ENCODE peak calls at places on chromosomes 6 and 20, in seven cellular contexts. One of them, this sample, is unnamed.

GRCh38 chr6:26249709-26249958 is 115.4 kb upstream of the BTN3A2 start:
- DNase-seq in stimulated activated naive CD8-positive, alpha-beta T cell treated with anti-CD3 and anti-CD28 coated beads, Interleukin-15, Interleukin-2, amounts not matched to agents 100 U/mL and 50 U/mL, for 24 hours: no peak
- DNase-seq in activated CD8-positive, alpha-beta memory T cell treated with anti-CD3 and anti-CD28 coated beads, Interleukin-2, amount 50 U/mL, for 48 hours: no peak
- DNase-seq in brain pericyte: no peak
- DNase-seq in NCI-H345: peak
- DNase-seq in cardiac fibroblast: no peak
- DNase-seq in right atrium auricular region: no peak
- DNase-seq in this sample: no peak

GRCh38 chr6:157964139-157964538 is 17.5 kb upstream of the SYNJ2 start:
- DNase-seq in stimulated activated naive CD8-positive, alpha-beta T cell treated with anti-CD3 and anti-CD28 coated beads, Interleukin-15, Interleukin-2, amounts not matched to agents 100 U/mL and 50 U/mL, for 24 hours: no peak
- DNase-seq in activated CD8-positive, alpha-beta memory T cell treated with anti-CD3 and anti-CD28 coated beads, Interleukin-2, amount 50 U/mL, for 48 hours: no peak
- DNase-seq in brain pericyte: no peak
- DNase-seq in NCI-H345: no peak
- DNase-seq in cardiac fibroblast: no peak
- DNase-seq in right atrium auricular region: no peak
- DNase-seq in this sample: no peak

GRCh38 chr20:43363506-43363905 is 94.2 kb upstream of the SRSF6 start:
- DNase-seq in stimulated activated naive CD8-positive, alpha-beta T cell treated with anti-CD3 and anti-CD28 coated beads, Interleukin-15, Interleukin-2, amounts not matched to agents 100 U/mL and 50 U/mL, for 24 hours: no peak
- DNase-seq in activated CD8-positive, alpha-beta memory T cell treated with anti-CD3 and anti-CD28 coated beads, Interleukin-2, amount 50 U/mL, for 48 hours: no peak
- DNase-seq in brain pericyte: no peak
- DNase-seq in NCI-H345: no peak
- DNase-seq in cardiac fibroblast: no peak
- DNase-seq in right atrium auricular region: no peak
- DNase-seq in this sample: no peak

GRCh38 chr20:3172933-3173581 is at the start of gene LZTS3:
- DNase-seq in stimulated activated naive CD8-positive, alpha-beta T cell treated with anti-CD3 and anti-CD28 coated beads, Interleukin-15, Interleukin-2, amounts not matched to agents 100 U/mL and 50 U/mL, for 24 hours: peak
- DNase-seq in activated CD8-positive, alpha-beta memory T cell treated with anti-CD3 and anti-CD28 coated beads, Interleukin-2, amount 50 U/mL, for 48 hours: peak
- DNase-seq in brain pericyte: no peak
- DNase-seq in NCI-H345: peak
- DNase-seq in cardiac fibroblast: peak
- DNase-seq in right atrium auricular region: peak
- DNase-seq in this sample: no peak

GRCh38 chr20:60750909-60751308 is 501.2 kb upstream of the CDH4 start:
- DNase-seq in stimulated activated naive CD8-positive, alpha-beta T cell treated with anti-CD3 and anti-CD28 coated beads, Interleukin-15, Interleukin-2, amounts not matched to agents 100 U/mL and 50 U/mL, for 24 hours: no peak
- DNase-seq in activated CD8-positive, alpha-beta memory T cell treated with anti-CD3 and anti-CD28 coated beads, Interleukin-2, amount 50 U/mL, for 48 hours: no peak
- DNase-seq in brain pericyte: no peak
- DNase-seq in NCI-H345: no peak
- DNase-seq in cardiac fibroblast: no peak
- DNase-seq in right atrium auricular region: no peak
- DNase-seq in this sample: no peak

GRCh38 chr6:152750694-152751093 is at the start of gene VIP:
- DNase-seq in stimulated activated naive CD8-positive, alpha-beta T cell treated with anti-CD3 and anti-CD28 coated beads, Interleukin-15, Interleukin-2, amounts not matched to agents 100 U/mL and 50 U/mL, for 24 hours: no peak
- DNase-seq in activated CD8-positive, alpha-beta memory T cell treated with anti-CD3 and anti-CD28 coated beads, Interleukin-2, amount 50 U/mL, for 48 hours: no peak
- DNase-seq in brain pericyte: peak
- DNase-seq in NCI-H345: no peak
- DNase-seq in cardiac fibroblast: peak
- DNase-seq in right atrium auricular region: no peak
- DNase-seq in this sample: no peak

GRCh38 chr6:15194453-15194852 is 51.4 kb upstream of the JARID2 start:
- DNase-seq in stimulated activated naive CD8-positive, alpha-beta T cell treated with anti-CD3 and anti-CD28 coated beads, Interleukin-15, Interleukin-2, amounts not matched to agents 100 U/mL and 50 U/mL, for 24 hours: no peak
- DNase-seq in activated CD8-positive, alpha-beta memory T cell treated with anti-CD3 and anti-CD28 coated beads, Interleukin-2, amount 50 U/mL, for 48 hours: no peak
- DNase-seq in brain pericyte: no peak
- DNase-seq in NCI-H345: no peak
- DNase-seq in cardiac fibroblast: no peak
- DNase-seq in right atrium auricular region: no peak
- DNase-seq in this sample: no peak

GRCh38 chr6:147381734-147382133 is 126.8 kb upstream of the SAMD5 start:
- DNase-seq in stimulated activated naive CD8-positive, alpha-beta T cell treated with anti-CD3 and anti-CD28 coated beads, Interleukin-15, Interleukin-2, amounts not matched to agents 100 U/mL and 50 U/mL, for 24 hours: no peak
- DNase-seq in activated CD8-positive, alpha-beta memory T cell treated with anti-CD3 and anti-CD28 coated beads, Interleukin-2, amount 50 U/mL, for 48 hours: no peak
- DNase-seq in brain pericyte: no peak
- DNase-seq in NCI-H345: no peak
- DNase-seq in cardiac fibroblast: no peak
- DNase-seq in right atrium auricular region: no peak
- DNase-seq in this sample: no peak

GRCh38 chr6:120230008-120230407 is 880.4 kb upstream of the MAN1A1 start:
- DNase-seq in stimulated activated naive CD8-positive, alpha-beta T cell treated with anti-CD3 and anti-CD28 coated beads, Interleukin-15, Interleukin-2, amounts not matched to agents 100 U/mL and 50 U/mL, for 24 hours: no peak
- DNase-seq in activated CD8-positive, alpha-beta memory T cell treated with anti-CD3 and anti-CD28 coated beads, Interleukin-2, amount 50 U/mL, for 48 hours: no peak
- DNase-seq in brain pericyte: no peak
- DNase-seq in NCI-H345: no peak
- DNase-seq in cardiac fibroblast: no peak
- DNase-seq in right atrium auricular region: no peak
- DNase-seq in this sample: no peak

GRCh38 chr6:32154514-32155161 is 697 bp downstream of the PPT2 start:
- DNase-seq in stimulated activated naive CD8-positive, alpha-beta T cell treated with anti-CD3 and anti-CD28 coated beads, Interleukin-15, Interleukin-2, amounts not matched to agents 100 U/mL and 50 U/mL, for 24 hours: peak
- DNase-seq in activated CD8-positive, alpha-beta memory T cell treated with anti-CD3 and anti-CD28 coated beads, Interleukin-2, amount 50 U/mL, for 48 hours: peak
- DNase-seq in brain pericyte: no peak
- DNase-seq in NCI-H345: peak
- DNase-seq in cardiac fibroblast: peak
- DNase-seq in right atrium auricular region: peak
- DNase-seq in this sample: no peak

GRCh38 chr6:139376054-139376355 is 1.6 kb upstream of the CITED2 start:
- DNase-seq in stimulated activated naive CD8-positive, alpha-beta T cell treated with anti-CD3 and anti-CD28 coated beads, Interleukin-15, Interleukin-2, amounts not matched to agents 100 U/mL and 50 U/mL, for 24 hours: peak
- DNase-seq in activated CD8-positive, alpha-beta memory T cell treated with anti-CD3 and anti-CD28 coated beads, Interleukin-2, amount 50 U/mL, for 48 hours: no peak
- DNase-seq in brain pericyte: peak
- DNase-seq in NCI-H345: no peak
- DNase-seq in cardiac fibroblast: peak
- DNase-seq in right atrium auricular region: no peak
- DNase-seq in this sample: no peak

GRCh38 chr6:155276638-155277037 is 12.8 kb downstream of the CLDN20 start:
- DNase-seq in stimulated activated naive CD8-positive, alpha-beta T cell treated with anti-CD3 and anti-CD28 coated beads, Interleukin-15, Interleukin-2, amounts not matched to agents 100 U/mL and 50 U/mL, for 24 hours: no peak
- DNase-seq in activated CD8-positive, alpha-beta memory T cell treated with anti-CD3 and anti-CD28 coated beads, Interleukin-2, amount 50 U/mL, for 48 hours: no peak
- DNase-seq in brain pericyte: no peak
- DNase-seq in NCI-H345: no peak
- DNase-seq in cardiac fibroblast: no peak
- DNase-seq in right atrium auricular region: no peak
- DNase-seq in this sample: no peak

GRCh38 chr20:25295386-25296093 is 47.7 kb downstream of the PYGB start:
- DNase-seq in stimulated activated naive CD8-positive, alpha-beta T cell treated with anti-CD3 and anti-CD28 coated beads, Interleukin-15, Interleukin-2, amounts not matched to agents 100 U/mL and 50 U/mL, for 24 hours: no peak
- DNase-seq in activated CD8-positive, alpha-beta memory T cell treated with anti-CD3 and anti-CD28 coated beads, Interleukin-2, amount 50 U/mL, for 48 hours: no peak
- DNase-seq in brain pericyte: no peak
- DNase-seq in NCI-H345: no peak
- DNase-seq in cardiac fibroblast: no peak
- DNase-seq in right atrium auricular region: peak
- DNase-seq in this sample: no peak

GRCh38 chr6:141426400-141426980 is 706.2 kb upstream of the GJE1 start:
- DNase-seq in stimulated activated naive CD8-positive, alpha-beta T cell treated with anti-CD3 and anti-CD28 coated beads, Interleukin-15, Interleukin-2, amounts not matched to agents 100 U/mL and 50 U/mL, for 24 hours: no peak
- DNase-seq in activated CD8-positive, alpha-beta memory T cell treated with anti-CD3 and anti-CD28 coated beads, Interleukin-2, amount 50 U/mL, for 48 hours: no peak
- DNase-seq in brain pericyte: no peak
- DNase-seq in NCI-H345: no peak
- DNase-seq in cardiac fibroblast: no peak
- DNase-seq in right atrium auricular region: no peak
- DNase-seq in this sample: no peak

GRCh38 chr6:115832186-115832585 is 228.5 kb downstream of the FRK start:
- DNase-seq in stimulated activated naive CD8-positive, alpha-beta T cell treated with anti-CD3 and anti-CD28 coated beads, Interleukin-15, Interleukin-2, amounts not matched to agents 100 U/mL and 50 U/mL, for 24 hours: no peak
- DNase-seq in activated CD8-positive, alpha-beta memory T cell treated with anti-CD3 and anti-CD28 coated beads, Interleukin-2, amount 50 U/mL, for 48 hours: no peak
- DNase-seq in brain pericyte: no peak
- DNase-seq in NCI-H345: no peak
- DNase-seq in cardiac fibroblast: no peak
- DNase-seq in right atrium auricular region: no peak
- DNase-seq in this sample: no peak

GRCh38 chr6:97689078-97689754 is 406.2 kb upstream of the MMS22L start:
- DNase-seq in stimulated activated naive CD8-positive, alpha-beta T cell treated with anti-CD3 and anti-CD28 coated beads, Interleukin-15, Interleukin-2, amounts not matched to agents 100 U/mL and 50 U/mL, for 24 hours: no peak
- DNase-seq in activated CD8-positive, alpha-beta memory T cell treated with anti-CD3 and anti-CD28 coated beads, Interleukin-2, amount 50 U/mL, for 48 hours: no peak
- DNase-seq in brain pericyte: no peak
- DNase-seq in NCI-H345: no peak
- DNase-seq in cardiac fibroblast: no peak
- DNase-seq in right atrium auricular region: no peak
- DNase-seq in this sample: no peak

GRCh38 chr6:152146385-152146784 is 338.9 kb downstream of the ESR1 start:
- DNase-seq in stimulated activated naive CD8-positive, alpha-beta T cell treated with anti-CD3 and anti-CD28 coated beads, Interleukin-15, Interleukin-2, amounts not matched to agents 100 U/mL and 50 U/mL, for 24 hours: no peak
- DNase-seq in activated CD8-positive, alpha-beta memory T cell treated with anti-CD3 and anti-CD28 coated beads, Interleukin-2, amount 50 U/mL, for 48 hours: no peak
- DNase-seq in brain pericyte: no peak
- DNase-seq in NCI-H345: no peak
- DNase-seq in cardiac fibroblast: peak
- DNase-seq in right atrium auricular region: no peak
- DNase-seq in this sample: no peak

GRCh38 chr6:79064635-79065034 is 13.4 kb downstream of the PHIP start:
- DNase-seq in stimulated activated naive CD8-positive, alpha-beta T cell treated with anti-CD3 and anti-CD28 coated beads, Interleukin-15, Interleukin-2, amounts not matched to agents 100 U/mL and 50 U/mL, for 24 hours: no peak
- DNase-seq in activated CD8-positive, alpha-beta memory T cell treated with anti-CD3 and anti-CD28 coated beads, Interleukin-2, amount 50 U/mL, for 48 hours: no peak
- DNase-seq in brain pericyte: no peak
- DNase-seq in NCI-H345: no peak
- DNase-seq in cardiac fibroblast: no peak
- DNase-seq in right atrium auricular region: no peak
- DNase-seq in this sample: no peak

GRCh38 chr6:8828376-8828775 is 393.0 kb upstream of the SLC35B3 start:
- DNase-seq in stimulated activated naive CD8-positive, alpha-beta T cell treated with anti-CD3 and anti-CD28 coated beads, Interleukin-15, Interleukin-2, amounts not matched to agents 100 U/mL and 50 U/mL, for 24 hours: no peak
- DNase-seq in activated CD8-positive, alpha-beta memory T cell treated with anti-CD3 and anti-CD28 coated beads, Interleukin-2, amount 50 U/mL, for 48 hours: no peak
- DNase-seq in brain pericyte: no peak
- DNase-seq in NCI-H345: no peak
- DNase-seq in cardiac fibroblast: no peak
- DNase-seq in right atrium auricular region: no peak
- DNase-seq in this sample: no peak

GRCh38 chr6:166488081-166488685 is 98.3 kb downstream of the RAMACL start:
- DNase-seq in stimulated activated naive CD8-positive, alpha-beta T cell treated with anti-CD3 and anti-CD28 coated beads, Interleukin-15, Interleukin-2, amounts not matched to agents 100 U/mL and 50 U/mL, for 24 hours: peak
- DNase-seq in activated CD8-positive, alpha-beta memory T cell treated with anti-CD3 and anti-CD28 coated beads, Interleukin-2, amount 50 U/mL, for 48 hours: peak
- DNase-seq in brain pericyte: no peak
- DNase-seq in NCI-H345: no peak
- DNase-seq in cardiac fibroblast: peak
- DNase-seq in right atrium auricular region: peak
- DNase-seq in this sample: no peak

GRCh38 chr20:52084727-52085126 is 106.9 kb downstream of the ZFP64 start:
- DNase-seq in stimulated activated naive CD8-positive, alpha-beta T cell treated with anti-CD3 and anti-CD28 coated beads, Interleukin-15, Interleukin-2, amounts not matched to agents 100 U/mL and 50 U/mL, for 24 hours: no peak
- DNase-seq in activated CD8-positive, alpha-beta memory T cell treated with anti-CD3 and anti-CD28 coated beads, Interleukin-2, amount 50 U/mL, for 48 hours: no peak
- DNase-seq in brain pericyte: no peak
- DNase-seq in NCI-H345: no peak
- DNase-seq in cardiac fibroblast: no peak
- DNase-seq in right atrium auricular region: no peak
- DNase-seq in this sample: no peak

GRCh38 chr20:43448748-43449535 is 8.8 kb upstream of the SRSF6 start:
- DNase-seq in stimulated activated naive CD8-positive, alpha-beta T cell treated with anti-CD3 and anti-CD28 coated beads, Interleukin-15, Interleukin-2, amounts not matched to agents 100 U/mL and 50 U/mL, for 24 hours: peak
- DNase-seq in activated CD8-positive, alpha-beta memory T cell treated with anti-CD3 and anti-CD28 coated beads, Interleukin-2, amount 50 U/mL, for 48 hours: no peak
- DNase-seq in brain pericyte: no peak
- DNase-seq in NCI-H345: peak
- DNase-seq in cardiac fibroblast: peak
- DNase-seq in right atrium auricular region: no peak
- DNase-seq in this sample: peak

GRCh38 chr20:50558483-50558925 is 48.3 kb downstream of the PTPN1 start:
- DNase-seq in stimulated activated naive CD8-positive, alpha-beta T cell treated with anti-CD3 and anti-CD28 coated beads, Interleukin-15, Interleukin-2, amounts not matched to agents 100 U/mL and 50 U/mL, for 24 hours: no peak
- DNase-seq in activated CD8-positive, alpha-beta memory T cell treated with anti-CD3 and anti-CD28 coated beads, Interleukin-2, amount 50 U/mL, for 48 hours: no peak
- DNase-seq in brain pericyte: no peak
- DNase-seq in NCI-H345: no peak
- DNase-seq in cardiac fibroblast: peak
- DNase-seq in right atrium auricular region: peak
- DNase-seq in this sample: no peak

GRCh38 chr6:168231393-168231957 is 88.1 kb downstream of the DACT2 start:
- DNase-seq in stimulated activated naive CD8-positive, alpha-beta T cell treated with anti-CD3 and anti-CD28 coated beads, Interleukin-15, Interleukin-2, amounts not matched to agents 100 U/mL and 50 U/mL, for 24 hours: no peak
- DNase-seq in activated CD8-positive, alpha-beta memory T cell treated with anti-CD3 and anti-CD28 coated beads, Interleukin-2, amount 50 U/mL, for 48 hours: no peak
- DNase-seq in brain pericyte: no peak
- DNase-seq in NCI-H345: no peak
- DNase-seq in cardiac fibroblast: no peak
- DNase-seq in right atrium auricular region: no peak
- DNase-seq in this sample: no peak

GRCh38 chr6:156279306-156279969 is 497.7 kb upstream of the ARID1B start:
- DNase-seq in stimulated activated naive CD8-positive, alpha-beta T cell treated with anti-CD3 and anti-CD28 coated beads, Interleukin-15, Interleukin-2, amounts not matched to agents 100 U/mL and 50 U/mL, for 24 hours: no peak
- DNase-seq in activated CD8-positive, alpha-beta memory T cell treated with anti-CD3 and anti-CD28 coated beads, Interleukin-2, amount 50 U/mL, for 48 hours: no peak
- DNase-seq in brain pericyte: no peak
- DNase-seq in NCI-H345: peak
- DNase-seq in cardiac fibroblast: no peak
- DNase-seq in right atrium auricular region: no peak
- DNase-seq in this sample: peak

GRCh38 chr6:80186082-80186481 is 79.6 kb downstream of the BCKDHB start:
- DNase-seq in stimulated activated naive CD8-positive, alpha-beta T cell treated with anti-CD3 and anti-CD28 coated beads, Interleukin-15, Interleukin-2, amounts not matched to agents 100 U/mL and 50 U/mL, for 24 hours: no peak
- DNase-seq in activated CD8-positive, alpha-beta memory T cell treated with anti-CD3 and anti-CD28 coated beads, Interleukin-2, amount 50 U/mL, for 48 hours: no peak
- DNase-seq in brain pericyte: no peak
- DNase-seq in NCI-H345: no peak
- DNase-seq in cardiac fibroblast: no peak
- DNase-seq in right atrium auricular region: no peak
- DNase-seq in this sample: no peak

GRCh38 chr6:35931120-35931561 is 10.2 kb upstream of the SRPK1 start:
- DNase-seq in stimulated activated naive CD8-positive, alpha-beta T cell treated with anti-CD3 and anti-CD28 coated beads, Interleukin-15, Interleukin-2, amounts not matched to agents 100 U/mL and 50 U/mL, for 24 hours: no peak
- DNase-seq in activated CD8-positive, alpha-beta memory T cell treated with anti-CD3 and anti-CD28 coated beads, Interleukin-2, amount 50 U/mL, for 48 hours: no peak
- DNase-seq in brain pericyte: no peak
- DNase-seq in NCI-H345: peak
- DNase-seq in cardiac fibroblast: no peak
- DNase-seq in right atrium auricular region: no peak
- DNase-seq in this sample: no peak